ENCODE peak calls at places on chromosomes 13 and 19, in five cellular contexts. One of them, this sample, is unnamed.

GRCh38 chr13:65585346-65585745 is 1644.8 kb downstream of the PCDH9 start:
- DNase-seq in GM12878: no peak
- DNase-seq in HepG2: peak
- DNase-seq in H1: no peak
- DNase-seq in K562: no peak
- DNase-seq in this sample: no peak

GRCh38 chr19:794989-795658 is 2.1 kb upstream of the PTBP1 start:
- DNase-seq in K562: no peak
- DNase-seq in HepG2: no peak
- DNase-seq in GM12878: no peak
- DNase-seq in H1: no peak
- DNase-seq in this sample: peak

GRCh38 chr13:26541678-26542553 is 15.6 kb upstream of the WASF3 start:
- DNase-seq in GM12878: no peak
- DNase-seq in H1: no peak
- DNase-seq in K562: no peak
- DNase-seq in HepG2: no peak
- DNase-seq in this sample: peak

GRCh38 chr13:71580614-71581013 is 286.4 kb downstream of the DACH1 start:
- DNase-seq in H1: no peak
- DNase-seq in K562: no peak
- DNase-seq in GM12878: no peak
- DNase-seq in HepG2: no peak
- DNase-seq in this sample: no peak

GRCh38 chr19:42290523-42291436 is 11.2 kb upstream of the PRR19 start:
- DNase-seq in GM12878: no peak
- DNase-seq in HepG2: peak
- DNase-seq in H1: no peak
- DNase-seq in K562: peak
- DNase-seq in this sample: peak

GRCh38 chr19:5403968-5404640 is 51.1 kb upstream of the ZNRF4 start:
- DNase-seq in H1: peak
- DNase-seq in HepG2: peak
- DNase-seq in GM12878: no peak
- DNase-seq in K562: peak
- DNase-seq in this sample: peak

GRCh38 chr19:55256562-55257460 is 2.0 kb downstream of the PPP6R1 start:
- DNase-seq in HepG2: peak
- DNase-seq in K562: no peak
- DNase-seq in H1: no peak
- DNase-seq in GM12878: no peak
- DNase-seq in this sample: no peak

GRCh38 chr13:113766035-113766800 is 7.2 kb downstream of the TMEM255B start:
- DNase-seq in HepG2: no peak
- DNase-seq in GM12878: no peak
- DNase-seq in H1: no peak
- DNase-seq in K562: no peak
- DNase-seq in this sample: no peak

GRCh38 chr19:43675269-43675879 is 5.4 kb upstream of the PLAUR start:
- DNase-seq in K562: no peak
- DNase-seq in H1: no peak
- DNase-seq in HepG2: no peak
- DNase-seq in GM12878: peak
- DNase-seq in this sample: peak

GRCh38 chr13:50594276-50594970 is 249.1 kb downstream of the DLEU7 start:
- DNase-seq in K562: no peak
- DNase-seq in H1: no peak
- DNase-seq in GM12878: peak
- DNase-seq in HepG2: peak
- DNase-seq in this sample: peak

GRCh38 chr13:43573787-43574562 is 212.8 kb downstream of the ENOX1 start:
- DNase-seq in H1: no peak
- DNase-seq in HepG2: no peak
- DNase-seq in GM12878: no peak
- DNase-seq in K562: no peak
- DNase-seq in this sample: no peak

GRCh38 chr13:20940083-20940482 is 37.5 kb upstream of the XPO4 start:
- DNase-seq in H1: no peak
- DNase-seq in HepG2: peak
- DNase-seq in K562: no peak
- DNase-seq in GM12878: no peak
- DNase-seq in this sample: no peak

GRCh38 chr19:32330149-32330548 is 15.3 kb upstream of the ZNF507 start:
- DNase-seq in HepG2: no peak
- DNase-seq in H1: no peak
- DNase-seq in GM12878: no peak
- DNase-seq in K562: no peak
- DNase-seq in this sample: no peak

GRCh38 chr19:13132471-13133166 is 14.6 kb downstream of the NACC1 start:
- DNase-seq in H1: no peak
- DNase-seq in K562: no peak
- DNase-seq in HepG2: no peak
- DNase-seq in GM12878: no peak
- DNase-seq in this sample: no peak

GRCh38 chr19:49468199-49468598 is 5.8 kb upstream of the FLT3LG start:
- DNase-seq in GM12878: no peak
- DNase-seq in H1: no peak
- DNase-seq in K562: no peak
- DNase-seq in HepG2: no peak
- DNase-seq in this sample: no peak

GRCh38 chr13:46580362-46580839 is 27.4 kb downstream of the LRCH1 start:
- DNase-seq in GM12878: peak
- DNase-seq in HepG2: no peak
- DNase-seq in K562: no peak
- DNase-seq in H1: no peak
- DNase-seq in this sample: no peak

GRCh38 chr13:39565036-39565949 is 37.7 kb downstream of the LHFPL6 start:
- DNase-seq in GM12878: no peak
- DNase-seq in H1: peak
- DNase-seq in K562: no peak
- DNase-seq in HepG2: peak
- DNase-seq in this sample: peak

GRCh38 chr19:28619842-28620429 is 593.0 kb downstream of the UQCRFS1 start:
- DNase-seq in H1: no peak
- DNase-seq in HepG2: no peak
- DNase-seq in GM12878: no peak
- DNase-seq in K562: no peak
- DNase-seq in this sample: no peak

GRCh38 chr19:1241417-1242095 is at the start of gene ATP5F1D:
- DNase-seq in H1: no peak
- DNase-seq in K562: peak
- DNase-seq in GM12878: peak
- DNase-seq in HepG2: peak
- DNase-seq in this sample: peak

DNA sequence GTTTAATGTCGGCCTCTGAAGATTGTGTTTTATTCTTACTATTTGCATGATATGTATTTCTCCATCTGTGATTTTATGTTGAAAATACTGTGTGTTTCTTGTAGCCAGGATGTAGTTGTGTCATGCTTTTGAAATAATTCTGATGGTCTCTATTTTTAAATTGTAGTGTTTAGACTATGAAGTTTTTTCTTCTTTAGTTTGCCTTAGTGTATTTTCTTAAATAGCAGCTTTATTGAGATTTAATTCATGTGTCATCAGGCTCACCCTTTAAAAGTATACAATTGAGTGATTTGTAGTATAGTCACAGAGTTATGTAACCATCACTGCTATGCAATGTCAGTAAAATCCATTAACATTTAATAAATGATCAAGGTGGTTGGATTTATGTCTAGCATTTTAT is 74.5 kb downstream of the PCCA start:
- DNase-seq in HepG2: no peak
- DNase-seq in K562: no peak
- DNase-seq in H1: no peak
- DNase-seq in GM12878: no peak
- DNase-seq in this sample: no peak
- TF ChIP-seq CREB1 in HepG2: no peak
- TF ChIP-seq CREB1 in K562: no peak
- TF ChIP-seq CREB1 in H1: no peak
- TF ChIP-seq CREB1 in GM12878: no peak
- TF ChIP-seq CREB1 in this sample: no peak

GRCh38 chr13:110713981-110714797 is 689 bp downstream of the ING1 start:
- DNase-seq in H1: no peak
- DNase-seq in HepG2: peak
- DNase-seq in K562: no peak
- DNase-seq in GM12878: no peak
- DNase-seq in this sample: peak

GRCh38 chr13:110712081-110712848 is 1.2 kb upstream of the ING1 start:
- DNase-seq in H1: no peak
- DNase-seq in K562: peak
- DNase-seq in GM12878: peak
- DNase-seq in HepG2: peak
- DNase-seq in this sample: peak

GRCh38 chr13:110714798-110715394 is 1.4 kb downstream of the ING1 start:
- DNase-seq in K562: no peak
- DNase-seq in H1: no peak
- DNase-seq in HepG2: peak
- DNase-seq in GM12878: no peak
- DNase-seq in this sample: peak

GRCh38 chr13:110712849-110713641 is 455 bp upstream of the ING1 start:
- DNase-seq in H1: peak
- DNase-seq in GM12878: peak
- DNase-seq in HepG2: peak
- DNase-seq in K562: peak
- DNase-seq in this sample: peak

DNA sequence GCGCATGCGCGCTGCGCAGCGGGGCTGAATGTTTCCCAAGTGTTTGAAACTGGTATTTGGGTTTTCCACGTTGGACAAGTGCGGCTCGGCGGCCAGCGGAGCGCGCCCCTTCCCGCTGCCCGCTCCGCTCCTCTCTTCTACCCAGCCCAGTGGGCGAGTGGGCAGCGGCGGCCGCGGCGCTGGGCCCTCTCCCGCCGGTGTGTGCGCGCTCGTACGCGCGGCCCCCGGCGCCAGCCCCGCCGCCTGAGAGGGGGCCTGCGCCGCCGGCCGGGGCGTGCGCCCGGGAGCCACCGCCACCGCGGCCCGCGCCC is at the start of gene ING1:
- DNase-seq in GM12878: no peak
- DNase-seq in K562: no peak
- DNase-seq in H1: no peak
- DNase-seq in HepG2: no peak
- DNase-seq in this sample: no peak
- H3K4me3 ChIP-seq in GM12878: peak
- H3K4me3 ChIP-seq in K562: peak
- H3K4me3 ChIP-seq in H1: peak
- H3K4me3 ChIP-seq in HepG2: peak
- H3K4me3 ChIP-seq in this sample: peak

GRCh38 chr19:36008336-36008978 is at the start of gene SYNE4:
- DNase-seq in H1: no peak
- DNase-seq in K562: no peak
- DNase-seq in HepG2: peak
- DNase-seq in GM12878: no peak
- DNase-seq in this sample: peak
- TF ChIP-seq POLR2AphosphoS5 in H1: peak
- TF ChIP-seq POLR2AphosphoS5 in K562: no peak
- TF ChIP-seq POLR2AphosphoS5 in HepG2: peak
- TF ChIP-seq POLR2AphosphoS5 in GM12878: no peak
- TF ChIP-seq POLR2AphosphoS5 in this sample: peak

GRCh38 chr13:97468331-97468730 is 34.4 kb downstream of the RAP2A start:
- DNase-seq in GM12878: no peak
- DNase-seq in K562: no peak
- DNase-seq in H1: no peak
- DNase-seq in HepG2: peak
- DNase-seq in this sample: no peak

GRCh38 chr13:97471721-97472120 is 37.8 kb downstream of the RAP2A start:
- DNase-seq in H1: no peak
- DNase-seq in GM12878: no peak
- DNase-seq in K562: no peak
- DNase-seq in HepG2: no peak
- DNase-seq in this sample: no peak

GRCh38 chr13:97460853-97461252 is 26.9 kb downstream of the RAP2A start:
- DNase-seq in GM12878: no peak
- DNase-seq in HepG2: no peak
- DNase-seq in H1: no peak
- DNase-seq in K562: no peak
- DNase-seq in this sample: no peak

DNA sequence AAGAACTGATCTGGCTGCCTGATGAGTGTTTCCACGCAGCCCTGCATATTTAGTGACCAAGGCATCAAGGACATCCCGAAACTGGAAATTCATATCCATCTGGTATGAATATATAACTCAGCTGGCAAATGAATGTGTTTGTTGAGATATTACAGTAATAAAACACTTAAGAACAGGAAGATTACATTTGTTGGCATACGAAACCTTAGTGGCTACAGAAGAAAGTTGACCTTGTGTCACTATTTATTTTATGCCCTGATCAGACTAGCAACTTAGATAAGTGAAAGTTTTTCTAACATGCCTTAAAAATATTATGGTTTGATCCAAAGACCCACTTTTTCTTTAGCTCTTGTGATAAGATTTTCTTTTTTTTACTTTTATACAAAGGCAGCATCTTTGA is 32.8 kb downstream of the RAP2A start:
- DNase-seq in K562: no peak
- DNase-seq in H1: no peak
- DNase-seq in GM12878: no peak
- DNase-seq in HepG2: no peak
- DNase-seq in this sample: no peak
- TF ChIP-seq CREB1 in K562: no peak
- TF ChIP-seq CREB1 in H1: no peak
- TF ChIP-seq CREB1 in GM12878: no peak
- TF ChIP-seq CREB1 in HepG2: no peak
- TF ChIP-seq CREB1 in this sample: no peak

GRCh38 chr19:3176715-3177501 is 1.7 kb upstream of the S1PR4 start:
- DNase-seq in K562: peak
- DNase-seq in HepG2: no peak
- DNase-seq in H1: no peak
- DNase-seq in GM12878: no peak
- DNase-seq in this sample: no peak

GRCh38 chr19:3178377-3178972 is at the start of gene S1PR4:
- DNase-seq in HepG2: no peak
- DNase-seq in H1: no peak
- DNase-seq in GM12878: no peak
- DNase-seq in K562: no peak
- DNase-seq in this sample: no peak

GRCh38 chr19:3175761-3176714 is 2.5 kb upstream of the S1PR4 start:
- DNase-seq in H1: no peak
- DNase-seq in K562: no peak
- DNase-seq in HepG2: no peak
- DNase-seq in GM12878: peak
- DNase-seq in this sample: no peak

GRCh38 chr19:3178973-3179738 is 587 bp downstream of the S1PR4 start:
- DNase-seq in K562: no peak
- DNase-seq in H1: no peak
- DNase-seq in GM12878: no peak
- DNase-seq in HepG2: no peak
- DNase-seq in this sample: no peak

DNA sequence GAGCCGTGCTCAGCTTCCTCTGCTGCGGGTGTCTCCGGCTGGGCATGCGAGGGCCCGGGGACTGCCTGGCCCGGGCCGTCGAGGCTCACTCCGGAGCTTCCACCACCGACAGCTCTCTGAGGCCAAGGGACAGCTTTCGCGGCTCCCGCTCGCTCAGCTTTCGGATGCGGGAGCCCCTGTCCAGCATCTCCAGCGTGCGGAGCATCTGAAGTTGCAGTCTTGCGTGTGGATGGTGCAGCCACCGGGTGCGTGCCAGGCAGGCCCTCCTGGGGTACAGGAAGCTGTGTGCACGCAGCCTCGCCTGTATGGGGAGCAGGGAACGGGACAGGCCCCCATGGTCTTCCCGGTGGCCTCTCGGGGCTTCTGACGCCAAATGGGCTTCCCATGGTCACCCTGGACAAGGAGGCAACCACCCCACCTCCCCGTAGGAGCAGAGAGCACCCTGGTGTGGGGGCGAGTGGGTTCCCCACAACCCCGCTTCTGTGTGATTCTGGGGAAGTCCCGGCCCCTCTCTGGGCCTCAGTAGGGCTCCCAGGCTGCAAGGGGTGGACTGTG is 1.2 kb downstream of the S1PR4 start:
- DNase-seq in H1: no peak
- DNase-seq in HepG2: no peak
- DNase-seq in K562: no peak
- DNase-seq in GM12878: no peak
- DNase-seq in this sample: no peak
- H3K4me3 ChIP-seq in H1: no peak
- H3K4me3 ChIP-seq in HepG2: no peak
- H3K4me3 ChIP-seq in K562: no peak
- H3K4me3 ChIP-seq in GM12878: peak
- H3K4me3 ChIP-seq in this sample: no peak